ENCODE peak calls at places on chromosomes 12 and 14, in four cellular contexts. F is lower lobe of right lung, Z is heart right ventricle, Y is AG04450. M is an unnamed sample.

GRCh38 chr14:33949051-33950037 is 1.5 kb downstream of the EGLN3 start:
- DNase-seq in Y (no peak), F (no peak), Z (no peak), M (no peak)

GRCh38 chr12:12007001-12007712 is 63.6 kb upstream of the BCL2L14 start:
- DNase-seq in Z (no peak), F (no peak), Y (no peak), M (no peak)

GRCh38 chr12:131869871-131870418 is 24.5 kb upstream of the ULK1 start:
- DNase-seq in Y (no peak), Z (no peak), F (no peak), M (no peak)

GRCh38 chr12:39296496-39296895 is 146.4 kb downstream of the KIF21A start:
- DNase-seq in F (no peak), Z (no peak), Y (no peak), M (no peak)

GRCh38 chr12:116735951-116736599 is 1.8 kb downstream of the SPRING1 start:
- DNase-seq in F (peak; percentile 62), Z (no peak), Y (no peak), M (no peak)

GRCh38 chr14:20857630-20858261 is 33.4 kb upstream of the RNASE3 start:
- DNase-seq in Z (peak; percentile 72), Y (no peak), F (peak; percentile 76), M (no peak)

GRCh38 chr14:100271247-100271939 is 32.4 kb downstream of the YY1 start:
- DNase-seq in F (no peak), Y (no peak), Z (no peak), M (no peak)

GRCh38 chr12:84875241-84875640 is 37.4 kb downstream of the SLC6A15 start:
- DNase-seq in Z (no peak), F (no peak), Y (no peak), M (no peak)

GRCh38 chr14:79417961-79418360 is 793.3 kb downstream of the DIO2 start:
- DNase-seq in F (no peak), Z (no peak), Y (no peak), M (no peak)

GRCh38 chr12:39145175-39145999 is 240.0 kb upstream of the CPNE8 start:
- DNase-seq in F (peak; percentile 61), Z (peak; percentile 21), Y (no peak), M (peak; percentile 7)

GRCh38 chr14:93984070-93984469 is 7.7 kb upstream of the ASB2 start:
- DNase-seq in Z (no peak), F (peak; percentile 26), Y (peak; percentile 6), M (no peak)

GRCh38 chr14:22766457-22767322 is at the start of gene OXA1L:
- DNase-seq in Y (peak; percentile 95), Z (peak; percentile 99), F (peak; percentile 97), M (peak; percentile 94)

GRCh38 chr12:11805043-11805442 is 155.6 kb downstream of the ETV6 start:
- DNase-seq in Z (no peak), Y (no peak), F (no peak), M (no peak)

GRCh38 chr14:71328183-71328582 is 420.9 kb downstream of the PCNX1 start:
- DNase-seq in Z (no peak), Y (no peak), F (no peak), M (no peak)

GRCh38 chr12:107759410-107759809 is 1.5 kb downstream of the PRDM4 start:
- DNase-seq in F (no peak), Z (no peak), Y (peak; percentile 45), M (peak; percentile 85)

GRCh38 chr14:42200951-42201350 is 594.3 kb downstream of the LRFN5 start:
- DNase-seq in F (no peak), Y (no peak), Z (no peak), M (no peak)
- TF ChIP-seq CTCF in F (no peak), Y (no peak), Z (no peak), M (no peak)

DNA sequence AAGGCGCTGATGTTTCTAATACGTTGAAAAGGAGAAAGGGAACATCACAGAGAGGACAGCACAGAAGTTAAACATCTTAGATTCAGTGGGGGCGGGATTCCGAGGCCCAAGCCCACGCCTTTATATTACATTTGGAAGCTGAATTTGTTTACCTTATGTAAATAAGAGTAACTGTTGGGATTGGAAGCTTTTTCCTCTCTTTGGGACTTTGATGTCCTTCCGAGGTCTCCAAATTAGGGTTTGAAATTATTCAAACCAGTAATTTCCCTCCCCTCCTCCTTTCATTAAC is 6.4 kb downstream of the FOXA1 start:
- DNase-seq in Z (no peak), Y (no peak), F (no peak), M (no peak)
- H3K4me3 ChIP-seq in Z (no peak overlapping the region), Y (no peak overlapping the region), F (peak overlapping the region; percentile 60), M (no peak overlapping the region)

GRCh38 chr12:99495797-99496196 is 151.8 kb upstream of the GARIN6 start:
- DNase-seq in Y (no peak), Z (no peak), F (no peak), M (no peak)
- H3K27me3 ChIP-seq in Y (no peaks in the 10 kb centered on the region), Z (no peaks in the 10 kb centered on the region), F (no peaks in the 10 kb centered on the region), M (no peaks in the 10 kb centered on the region)

DNA sequence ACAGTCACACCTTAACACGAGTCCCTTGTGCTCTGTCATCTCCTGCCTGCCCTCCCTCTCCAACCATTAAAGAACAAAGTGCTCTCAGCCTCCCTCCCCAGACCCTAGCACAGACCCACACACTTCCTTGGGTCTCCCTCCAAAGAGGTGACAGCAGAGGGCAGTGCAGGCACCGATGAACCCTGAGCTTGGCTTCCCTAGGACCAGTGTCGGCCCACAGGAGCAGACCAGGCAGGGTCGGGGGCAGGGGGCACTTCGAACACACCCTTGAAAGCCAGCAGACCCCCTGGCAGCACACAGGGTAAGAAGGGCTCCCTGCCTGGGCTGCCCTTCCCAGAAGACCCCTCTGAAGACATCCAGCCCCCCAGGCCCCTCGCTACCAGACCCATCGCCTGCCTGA is 7.0 kb downstream of the CDK2AP1 start:
- DNase-seq in Y (no peak), Z (no peak), F (no peak), M (no peak)
- TF ChIP-seq CTCF in Y (no peak), Z (no peak), F (no peak), M (peak; percentile 6)

GRCh38 chr12:125187780-125188741 is 122.8 kb downstream of the AACS start:
- DNase-seq in Y (no peak), Z (no peak), F (no peak), M (no peak)

GRCh38 chr12:125186471-125187147 is 121.4 kb downstream of the AACS start:
- DNase-seq in F (no peak), Y (no peak), Z (no peak), M (no peak)

GRCh38 chr12:125185740-125186470 is 120.7 kb downstream of the AACS start:
- DNase-seq in Z (peak; percentile 62), F (peak; percentile 80), Y (no peak), M (no peak)

GRCh38 chr12:125185311-125185739 is 120.1 kb downstream of the AACS start:
- DNase-seq in Z (no peak), Y (no peak), F (no peak), M (no peak)

DNA sequence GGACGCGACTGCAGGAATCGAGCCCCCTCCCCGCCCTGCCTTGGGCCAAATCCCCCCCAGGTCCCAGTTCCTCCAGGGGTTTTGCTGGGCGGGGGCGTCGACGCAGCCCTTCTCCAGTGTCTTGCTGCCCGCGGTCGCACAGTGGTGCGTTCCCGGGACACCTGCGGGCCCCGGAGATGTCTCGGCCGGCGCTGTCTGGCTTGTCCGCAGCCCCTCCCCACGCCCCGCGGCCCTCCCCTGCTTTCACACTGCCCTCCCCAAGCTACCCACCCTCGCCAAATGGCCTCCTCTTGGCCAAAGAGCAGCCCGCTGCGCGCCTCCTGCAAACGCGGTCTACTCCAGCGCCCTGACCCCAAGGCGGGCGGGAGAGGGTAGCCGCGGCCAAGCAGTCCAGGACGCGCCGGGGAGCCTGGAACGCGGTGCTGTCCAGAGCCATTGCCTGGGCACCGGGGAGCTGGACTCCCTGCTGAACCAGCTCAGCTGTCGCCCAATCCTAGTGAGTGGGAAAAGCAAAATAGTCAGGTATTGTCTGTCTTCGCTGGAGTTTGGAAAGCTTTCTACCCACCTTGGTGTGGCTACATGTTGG is 122.0 kb downstream of the AACS start:
- DNase-seq in F (no peak), Z (no peak), Y (no peak), M (no peak)
- H3K4me3 ChIP-seq in F (peak overlapping the region; percentile 31), Z (peak overlapping the region; percentile 41), Y (peak overlapping the region; percentile 35), M (peak overlapping the region; percentile 29)

GRCh38 chr12:55634186-55634585 is 2.5 kb upstream of the OR10P1 start:
- DNase-seq in Z (no peak), F (no peak), Y (no peak), M (no peak)
- H3K27me3 ChIP-seq in Z (peaks cover 3% of the 10 kb centered on the region), F (peaks cover 7% of the 10 kb centered on the region), Y (peaks cover 17% of the 10 kb centered on the region), M (peaks cover 2% of the 10 kb centered on the region)

DNA sequence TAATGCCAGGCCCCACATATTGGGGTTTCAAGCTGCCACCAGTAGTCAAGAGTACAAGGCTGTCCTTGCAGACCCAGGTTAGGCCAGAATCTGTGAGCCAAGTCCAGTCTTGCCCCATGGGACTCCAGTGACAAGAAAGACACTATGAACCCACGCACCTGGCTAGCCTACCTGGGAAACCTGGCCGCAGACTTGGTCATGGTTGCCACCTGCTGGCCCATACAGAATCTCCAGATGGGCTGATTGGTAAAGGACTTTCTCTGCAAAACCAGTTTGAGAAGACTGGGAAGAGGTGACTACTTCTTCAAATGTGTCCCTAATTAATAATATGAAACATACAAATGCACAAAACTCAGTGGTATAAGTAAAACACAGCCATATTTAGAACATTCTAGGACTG is 398.4 kb upstream of the FLRT2 start:
- DNase-seq in F (no peak), Z (no peak), Y (no peak), M (no peak)
- TF ChIP-seq CTCF in F (no peak), Z (no peak), Y (no peak), M (peak; percentile 28)

DNA sequence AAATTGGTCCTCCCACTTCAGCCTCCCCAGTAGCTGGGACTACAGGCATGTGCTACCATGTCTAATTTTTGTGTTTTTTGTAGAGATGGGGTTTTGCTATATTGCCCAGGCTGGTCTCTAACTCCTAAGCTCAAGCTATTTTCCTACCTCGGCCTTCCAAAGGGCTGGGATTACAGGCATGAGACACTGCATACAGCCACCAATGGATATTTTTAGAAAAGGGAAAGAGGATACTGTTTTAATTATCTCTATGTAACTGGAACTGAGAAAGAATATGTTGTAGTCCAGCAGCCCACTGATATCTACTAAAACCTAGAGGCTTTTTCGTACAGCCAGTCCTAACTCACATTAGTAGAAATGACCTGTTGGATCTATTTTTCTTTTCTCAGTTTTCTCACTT is 6.2 kb downstream of the TMPRSS12 start:
- DNase-seq in Z (no peak), F (no peak), Y (no peak), M (no peak)
- H3K4me3 ChIP-seq in Z (no peak overlapping the region), F (no peak overlapping the region), Y (no peak overlapping the region), M (no peak overlapping the region)

DNA sequence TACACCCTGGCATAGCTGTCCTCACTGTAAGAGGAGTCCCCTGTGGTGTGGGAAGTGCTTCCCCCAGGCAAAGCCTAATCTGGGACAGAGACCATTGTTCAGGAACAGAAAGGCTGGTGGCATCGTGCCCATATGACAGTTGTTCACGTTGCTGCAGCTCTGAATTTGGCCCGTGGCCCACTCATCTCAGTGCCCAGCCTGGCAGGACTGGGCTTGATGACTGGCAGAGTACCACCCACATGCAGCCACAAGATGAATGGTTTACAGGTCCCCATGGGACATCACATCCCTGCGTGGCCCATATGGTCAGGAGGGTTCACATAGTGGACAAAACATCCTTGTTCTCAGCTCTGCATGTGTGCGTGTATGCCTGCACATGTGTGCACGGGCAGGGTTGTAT is 17.5 kb downstream of the IQSEC3 start:
- DNase-seq in Y (no peak), F (no peak), Z (no peak), M (no peak)
- H3K27me3 ChIP-seq in Y (peaks cover 50% of the 10 kb centered on the region), F (peaks cover 16% of the 10 kb centered on the region), Z (peaks cover 27% of the 10 kb centered on the region), M (peaks cover 21% of the 10 kb centered on the region)

DNA sequence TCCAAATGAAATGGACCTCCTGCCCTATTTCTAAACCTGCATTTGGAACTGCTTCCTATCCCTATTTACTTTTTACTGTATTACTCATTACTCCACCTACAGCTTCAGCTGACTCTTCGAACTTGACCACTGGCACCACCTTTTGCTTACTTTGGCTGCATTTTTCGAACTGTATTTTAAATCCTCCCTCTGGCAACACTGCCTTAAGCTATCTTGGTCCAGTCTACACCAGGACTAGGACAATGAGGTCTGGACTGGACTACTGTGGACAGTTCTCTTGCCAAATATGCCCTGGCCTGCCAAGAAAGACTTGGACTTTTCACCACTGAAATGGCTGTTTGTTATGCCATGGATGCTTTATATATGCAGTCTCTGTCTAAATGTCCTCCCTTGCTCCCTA is 328.1 kb downstream of the BTG1 start:
- DNase-seq in F (no peak), Z (no peak), Y (no peak), M (no peak)
- TF ChIP-seq CTCF in F (no peak), Z (no peak), Y (no peak), M (no peak)